ENCODE peak calls at places on chromosomes 11 and 22, in eight cellular contexts. A is ovary, Z is K562, Q is PC-9, T is astrocyte of the spinal cord, X is right atrium auricular region, C is BJ, P is AG04450. V is an unnamed sample.

GRCh38 chr11:83008581-83008923 is 63.1 kb downstream of the RAB30 start:
- DNase-seq in A (no peak), Z (no peak), Q (no peak), T (peak; percentile 22), X (no peak), C (no peak), P (no peak), V (peak; percentile 56)

GRCh38 chr11:94926698-94927237 is 46.6 kb downstream of the CWC15 start:
- DNase-seq in A (peak; percentile 82), Z (no peak), Q (peak; percentile 80), T (peak; percentile 96), X (peak; percentile 94), C (peak; percentile 91), P (peak; percentile 77), V (peak; percentile 6)

GRCh38 chr11:11946180-11946579 is 62.2 kb downstream of the DKK3 start:
- DNase-seq in A (no peak), Z (no peak), Q (no peak), T (peak; percentile 33), X (no peak), C (peak; percentile 59), P (no peak), V (no peak)

GRCh38 chr11:17770917-17771316 is 36.3 kb downstream of the KCNC1 start:
- DNase-seq in A (no peak), Z (no peak), Q (no peak), T (no peak), X (no peak), C (no peak), P (no peak), V (peak; percentile 17)

GRCh38 chr11:67302571-67303131 is 679 bp upstream of the SSH3 start:
- DNase-seq in A (no peak), Z (no peak), Q (peak; percentile 79), T (peak; percentile 70), X (no peak), C (no peak), P (no peak), V (peak; percentile 35)

GRCh38 chr22:49210606-49211005 is 617.1 kb downstream of the BRD1 start:
- DNase-seq in A (no peak), Z (no peak), Q (no peak), T (no peak), X (peak; percentile 40), C (no peak), P (no peak), V (no peak)

GRCh38 chr11:95066721-95067041 is at the start of gene SRSF8:
- DNase-seq in A (no peak), Z (no peak), Q (no peak), T (no peak), X (no peak), C (no peak), P (no peak), V (no peak)

GRCh38 chr11:118251858-118252652 is at the start of gene MPZL3:
- DNase-seq in A (peak; percentile 61), Z (peak; percentile 83), Q (peak; percentile 99), T (peak; percentile 77), X (peak; percentile 73), C (no peak), P (no peak), V (peak; percentile 99)

GRCh38 chr11:120785576-120785975 is 238.3 kb upstream of the TBCEL start:
- DNase-seq in A (no peak), Z (no peak), Q (no peak), T (no peak), X (peak; percentile 38), C (no peak), P (no peak), V (no peak)

GRCh38 chr11:15622231-15622890 is 507.6 kb downstream of the INSC start:
- DNase-seq in A (no peak), Z (no peak), Q (no peak), T (no peak), X (no peak), C (no peak), P (no peak), V (no peak)

GRCh38 chr22:39717099-39717498 is 146.5 kb downstream of the CACNA1I start:
- DNase-seq in A (no peak), Z (no peak), Q (no peak), T (no peak), X (no peak), C (no peak), P (no peak), V (no peak)

GRCh38 chr22:47757741-47758140 is 995.3 kb downstream of the TBC1D22A start:
- DNase-seq in A (no peak), Z (no peak), Q (no peak), T (no peak), X (no peak), C (no peak), P (no peak), V (no peak)

GRCh38 chr22:17257091-17257490 is 37.9 kb upstream of the ADA2 start:
- DNase-seq in A (no peak), Z (no peak), Q (no peak), T (no peak), X (no peak), C (no peak), P (no peak), V (no peak)

GRCh38 chr11:66639066-66639813 is 737 bp downstream of the RBM4 start:
- DNase-seq in A (no peak), Z (peak; percentile 41), Q (no peak), T (peak; percentile 49), X (no peak), C (no peak), P (no peak), V (peak; percentile 26)

GRCh38 chr11:45110562-45110961 is 35.9 kb upstream of the PRDM11 start:
- DNase-seq in A (no peak), Z (peak; percentile 72), Q (peak; percentile 49), T (peak; percentile 70), X (no peak), C (no peak), P (peak; percentile 57), V (peak; percentile 80)

GRCh38 chr22:22934543-22935055 is 47.0 kb downstream of the IGLL5 start:
- DNase-seq in A (no peak), Z (no peak), Q (no peak), T (no peak), X (no peak), C (no peak), P (no peak), V (no peak)

GRCh38 chr11:86314636-86315035 is 12.6 kb downstream of the HIKESHI start:
- DNase-seq in A (no peak), Z (no peak), Q (no peak), T (no peak), X (no peak), C (no peak), P (no peak), V (no peak)

GRCh38 chr22:48651981-48652538 is 1175.6 kb downstream of the BRD1 start:
- DNase-seq in A (no peak), Z (no peak), Q (no peak), T (no peak), X (no peak), C (no peak), P (no peak), V (no peak)

GRCh38 chr11:76606102-76606793 is 64.3 kb downstream of the LRRC32 start:
- DNase-seq in A (peak; percentile 61), Z (no peak), Q (no peak), T (no peak), X (peak; percentile 79), C (no peak), P (no peak), V (no peak)

GRCh38 chr11:105227363-105227762 is 87.8 kb upstream of the CARD18 start:
- DNase-seq in A (no peak), Z (no peak), Q (no peak), T (peak; percentile 3), X (no peak), C (no peak), P (no peak), V (no peak)

GRCh38 chr22:46159777-46160176 is 9.5 kb downstream of the PPARA start:
- DNase-seq in A (peak; percentile 13), Z (no peak), Q (no peak), T (no peak), X (no peak), C (no peak), P (no peak), V (peak; percentile 42)

GRCh38 chr11:125192717-125193116 is 28.2 kb downstream of the PKNOX2 start:
- DNase-seq in A (no peak), Z (no peak), Q (no peak), T (no peak), X (no peak), C (no peak), P (no peak), V (no peak)

GRCh38 chr22:35542972-35543516 is 2.4 kb downstream of the RASD2 start:
- DNase-seq in A (no peak), Z (no peak), Q (no peak), T (no peak), X (no peak), C (no peak), P (no peak), V (no peak)
- H3K4me3 ChIP-seq in A (no peak overlapping the region), Z (no peak overlapping the region), Q (no peak overlapping the region), T (no peak overlapping the region), X (no peak overlapping the region), C (no peak overlapping the region), P (no peak overlapping the region), V (no peak overlapping the region)

GRCh38 chr22:19705181-19705934 is 8.9 kb upstream of the SEPTIN5 start:
- DNase-seq in A (no peak), Z (peak; percentile 43), Q (no peak), T (no peak), X (no peak), C (no peak), P (no peak), V (no peak)
- TF ChIP-seq CTCF in A (no peak), Z (peak; percentile 65), Q (no peak), T (no peak), X (no peak), C (peak; percentile 3), P (no peak), V (no peak)

DNA sequence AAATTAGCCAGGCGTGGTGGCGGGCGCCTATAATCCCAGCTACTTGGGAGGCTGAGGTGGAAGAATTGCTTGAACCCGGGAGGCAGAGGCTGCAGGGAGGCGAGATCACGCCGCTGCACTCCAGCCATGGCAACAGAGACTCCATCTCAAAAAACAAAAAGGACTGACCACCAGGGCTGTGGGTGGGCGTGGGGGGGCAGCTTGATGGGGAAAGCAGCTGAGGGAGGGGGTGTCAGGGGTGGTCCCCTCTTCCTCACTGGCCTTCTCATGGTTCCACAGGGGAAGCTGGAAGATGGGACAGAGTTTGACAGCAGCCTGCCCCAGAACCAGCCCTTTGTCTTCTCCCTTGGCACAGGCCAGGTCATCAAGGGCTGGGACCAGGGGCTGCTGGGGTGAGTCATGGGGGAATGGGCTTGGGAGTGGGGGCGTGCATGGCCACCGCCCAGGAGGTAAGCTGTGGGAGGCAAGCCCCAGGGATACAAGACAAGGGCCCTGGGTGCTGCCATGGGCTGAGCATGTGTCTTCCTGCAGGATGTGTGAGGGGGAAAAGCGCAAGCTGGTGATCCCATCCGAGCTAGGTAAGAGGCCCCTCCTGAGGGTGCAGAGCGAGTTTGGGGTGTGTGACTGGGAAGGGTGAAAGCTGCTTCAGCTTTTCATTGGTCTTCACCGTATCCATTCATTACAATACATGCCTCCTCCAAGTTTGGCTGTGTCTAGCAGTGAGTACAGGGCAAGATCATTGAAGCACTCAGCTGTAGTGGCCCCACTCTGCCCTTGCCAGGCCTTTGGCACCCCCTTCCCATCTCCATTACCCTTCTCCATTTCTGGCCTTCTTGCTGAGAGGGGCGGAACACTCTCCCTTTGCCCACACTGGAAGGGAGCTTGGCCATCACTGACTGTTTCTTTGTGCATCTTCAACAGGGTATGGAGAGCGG is 2.3 kb downstream of the FKBP2 start:
- DNase-seq in A (no peak), Z (peak; percentile 51), Q (no peak), T (no peak), X (no peak), C (no peak), P (no peak), V (no peak)
- H3K4me3 ChIP-seq in A (peak overlapping the region; percentile 96), Z (peak overlapping the region; percentile 99), Q (peak overlapping the region; percentile 90), T (no peak overlapping the region), X (no peak overlapping the region), C (no peak overlapping the region), P (peak overlapping the region; percentile 84), V (peak overlapping the region; percentile 73)

GRCh38 chr22:37996515-37997246 is 12.3 kb upstream of the SOX10 start:
- DNase-seq in A (no peak), Z (no peak), Q (no peak), T (no peak), X (no peak), C (no peak), P (no peak), V (no peak)
- TF ChIP-seq CTCF in A (no peak), Z (no peak), Q (no peak), T (no peak), X (no peak), C (no peak), P (no peak), V (no peak)

V was measured in epithelial cell of esophagus.